ENCODE peak calls at places on chromosome 2, in four cellular contexts. T is HCT116; E is Peyer's patch; C is CD4-positive, CD25-positive, alpha-beta regulatory T cell. M is an unnamed sample.

GRCh38 chr2:231590614-231591013 is 2.0 kb upstream of the TEX44 start:
- DNase-seq in T (no peak), E (no peak), C (no peak), M (no peak)

GRCh38 chr2:101300164-101300563 is 8.3 kb downstream of the RNF149 start:
- DNase-seq in T (no peak), E (no peak), C (no peak), M (no peak)

GRCh38 chr2:70523996-70524965 is 29.3 kb downstream of the TGFA start:
- DNase-seq in T (peak), E (peak), C (no peak), M (no peak)

GRCh38 chr2:129758461-129759185 is 220.8 kb upstream of the RAB6C start:
- DNase-seq in T (no peak), E (no peak), C (no peak), M (no peak)

GRCh38 chr2:120989911-120990441 is 254.3 kb downstream of the GLI2 start:
- DNase-seq in T (no peak), E (no peak), C (no peak), M (no peak)

GRCh38 chr2:5546176-5546575 is 146.0 kb upstream of the SOX11 start:
- DNase-seq in T (no peak), E (no peak), C (no peak), M (no peak)

GRCh38 chr2:189149981-189150380 is 29.6 kb downstream of the COL5A2 start:
- DNase-seq in T (no peak), E (no peak), C (no peak), M (no peak)

GRCh38 chr2:69637923-69638322 is 5.6 kb downstream of the AAK1 start:
- DNase-seq in T (no peak), E (no peak), C (no peak), M (no peak)

GRCh38 chr2:241767464-241768250 is 9.0 kb upstream of the GAL3ST2 start:
- DNase-seq in T (no peak), E (no peak), C (no peak), M (no peak)

GRCh38 chr2:17539993-17540812 is at the start of gene VSNL1:
- DNase-seq in T (peak), E (peak), C (no peak), M (no peak)

GRCh38 chr2:240624950-240625621 is at the start of gene GPR35:
- DNase-seq in T (no peak), E (peak), C (peak), M (no peak)

GRCh38 chr2:238874330-238875050 is 26.6 kb downstream of the TWIST2 start:
- DNase-seq in T (no peak), E (peak), C (no peak), M (no peak)

DNA sequence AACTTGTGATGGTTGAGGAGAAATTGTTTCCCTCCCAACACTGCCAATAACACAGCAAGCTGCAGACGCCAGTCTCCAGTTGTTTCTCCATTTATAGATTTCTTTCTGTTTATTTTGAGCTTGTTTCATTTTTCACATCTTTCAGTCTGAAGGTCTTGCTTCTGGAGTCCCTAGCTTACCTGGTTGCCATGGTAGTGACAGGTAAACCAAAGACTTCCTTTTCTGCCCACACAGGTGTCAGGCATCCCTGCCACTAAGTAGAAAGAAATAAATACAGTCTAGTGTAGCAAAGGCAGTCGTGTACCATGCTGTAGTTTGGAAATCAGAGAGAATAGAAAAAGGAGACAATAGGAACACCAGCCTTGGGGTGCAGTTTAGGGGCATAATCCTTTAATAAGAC is 82.8 kb downstream of the MARCHF4 start:
- DNase-seq in T (no peak), E (no peak), C (no peak), M (no peak)
- H3K4me3 ChIP-seq in T (no peak), E (no peak), C (no peak), M (no peak)

DNA sequence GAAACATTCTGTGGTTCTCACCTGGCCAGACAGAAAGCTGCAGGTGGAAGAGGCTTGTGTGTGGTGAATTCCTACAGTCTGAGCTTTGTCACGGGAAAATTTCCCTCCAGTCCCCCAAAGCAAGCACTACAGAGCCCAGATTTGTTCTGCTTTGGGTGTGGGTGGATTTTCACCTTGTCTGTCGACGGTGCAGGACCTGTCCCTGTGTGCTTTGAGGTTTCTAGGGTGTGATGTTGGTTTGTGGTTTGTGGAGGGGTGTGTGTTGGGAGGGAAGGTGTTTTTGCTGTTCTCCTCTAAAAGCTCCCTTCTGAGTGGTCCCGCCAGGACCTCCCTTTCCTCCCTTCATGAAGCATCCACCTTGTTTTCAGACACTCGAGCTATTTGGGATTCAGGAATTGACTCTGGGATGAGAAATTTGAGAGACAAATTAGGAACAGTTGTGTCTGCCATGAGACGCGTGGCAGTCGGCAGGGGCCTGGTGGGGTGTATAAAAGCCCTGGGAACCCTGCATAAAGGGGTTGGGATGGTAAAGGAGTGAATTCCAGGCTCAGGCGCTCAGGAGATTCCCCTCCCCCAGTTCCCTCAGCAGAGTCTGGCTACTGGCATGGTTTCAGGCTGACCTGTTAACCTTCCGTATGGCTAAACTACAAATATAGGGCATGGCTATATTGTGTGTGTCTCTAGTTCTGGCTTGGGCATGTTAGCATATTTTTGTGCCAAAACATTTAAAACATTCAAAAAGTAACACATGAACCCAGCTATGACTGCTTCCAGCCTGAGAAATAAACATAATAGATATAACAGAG is 65.5 kb downstream of the DGKD start:
- DNase-seq in T (no peak), E (peak), C (peak), M (no peak)
- H3K4me3 ChIP-seq in T (peak), E (peak), C (peak), M (peak)

GRCh38 chr2:44801289-44801675 is 140.2 kb upstream of the SIX3 start:
- DNase-seq in T (no peak), E (no peak), C (no peak), M (no peak)
- H3K4me3 ChIP-seq in T (no peak), E (no peak), C (no peak), M (no peak)

DNA sequence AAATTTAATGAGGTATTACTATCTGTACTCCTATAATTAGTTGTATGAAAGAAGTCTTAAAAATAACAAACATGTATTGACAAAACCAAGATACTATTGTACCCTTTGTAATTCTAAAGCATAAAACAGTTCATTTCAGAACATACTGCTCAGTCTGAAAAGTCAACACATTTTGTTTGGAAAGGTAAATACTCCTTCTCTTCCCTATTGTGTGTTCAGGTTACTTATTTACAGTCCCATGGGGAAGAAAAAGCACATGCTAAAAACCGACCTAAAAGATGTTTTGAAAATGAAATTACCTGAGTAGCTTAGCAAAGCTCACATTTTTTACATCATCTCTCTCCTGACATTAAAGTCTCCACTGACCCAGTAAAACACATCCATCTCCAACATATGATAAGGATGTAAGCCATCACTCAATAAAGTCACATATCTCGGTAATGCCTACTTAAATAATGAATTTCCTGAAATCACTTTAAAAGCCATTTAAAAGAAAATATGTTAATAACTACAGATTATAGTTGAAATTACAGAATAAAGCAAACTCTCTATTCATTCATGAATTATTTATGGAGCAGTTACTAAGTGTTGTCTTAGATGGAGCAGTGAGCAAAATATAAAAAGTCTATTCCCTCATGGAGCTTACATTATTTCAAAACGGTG is 75.6 kb upstream of the FZD5 start:
- DNase-seq in T (no peak), E (no peak), C (no peak), M (no peak)
- H3K4me3 ChIP-seq in T (no peak), E (no peak), C (no peak), M (no peak)

DNA sequence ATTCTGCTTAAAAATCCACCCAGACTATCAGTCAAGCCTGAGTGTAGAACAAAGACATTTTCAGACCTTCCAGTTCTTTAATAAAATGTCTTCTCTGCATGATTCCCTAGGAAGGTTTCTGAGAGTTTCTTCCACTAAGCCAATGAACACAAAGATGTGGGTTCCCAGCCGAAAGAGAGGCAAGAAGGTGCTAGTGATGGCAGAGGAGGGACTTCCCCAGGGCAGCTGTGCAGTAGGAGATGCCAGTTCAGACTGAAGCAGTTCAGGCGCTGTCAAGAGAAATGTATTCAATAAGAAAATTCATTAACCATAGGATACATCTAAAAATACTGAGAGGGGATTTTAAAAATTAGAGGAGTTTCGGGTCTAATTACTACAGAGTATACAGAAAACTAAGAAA is 83.3 kb downstream of the RND3 start:
- DNase-seq in T (no peak), E (no peak), C (no peak), M (no peak)
- H3K4me3 ChIP-seq in T (no peak), E (no peak), C (no peak), M (no peak)